ENCODE peak calls at places on chromosomes 7 and 10, in four cellular contexts. Z is B cell, N is nucleus accumbens, J is posterior cingulate gyrus. D is an unnamed sample.

GRCh38 chr10:28054211-28054888 is 55.5 kb upstream of the ODAD2 start:
- DNase-seq in Z (no peak), N (no peak), J (no peak), D (no peak)

GRCh38 chr7:116509982-116510579 is 10.5 kb downstream of the CAV2 start:
- DNase-seq in Z (no peak), N (no peak), J (no peak), D (no peak)

GRCh38 chr7:46369933-46370654 is 449.0 kb upstream of the IGFBP3 start:
- DNase-seq in Z (no peak), N (no peak), J (no peak), D (no peak)

GRCh38 chr10:31099664-31100063 is 68.0 kb upstream of the ZNF438 start:
- DNase-seq in Z (no peak), N (no peak), J (no peak), D (no peak)

GRCh38 chr10:4183761-4184261 is 398.8 kb upstream of the KLF6 start:
- DNase-seq in Z (no peak), N (no peak), J (no peak), D (no peak)

GRCh38 chr10:123760648-123761428 is 94.7 kb downstream of the GPR26 start:
- DNase-seq in Z (no peak), N (no peak), J (no peak), D (no peak)

GRCh38 chr7:107874605-107875446 is 16.2 kb upstream of the DLD start:
- DNase-seq in Z (peak), N (no peak), J (no peak), D (no peak)

GRCh38 chr10:58843760-58844159 is 331.1 kb downstream of the BICC1 start:
- DNase-seq in Z (no peak), N (no peak), J (no peak), D (no peak)

GRCh38 chr10:80596391-80597257 is 58.9 kb downstream of the SH2D4B start:
- DNase-seq in Z (no peak), N (no peak), J (no peak), D (peak)

GRCh38 chr7:131106681-131107342 is 220.9 kb upstream of the MKLN1 start:
- DNase-seq in Z (peak), N (no peak), J (no peak), D (no peak)

GRCh38 chr10:3131098-3131497 is 41.5 kb downstream of the PITRM1 start:
- DNase-seq in Z (no peak), N (no peak), J (no peak), D (no peak)

GRCh38 chr7:16646427-16647081 is 573 bp downstream of the BZW2 start:
- DNase-seq in Z (no peak), N (no peak), J (no peak), D (no peak)

GRCh38 chr10:8133146-8133545 is 78.7 kb downstream of the GATA3 start:
- DNase-seq in Z (no peak), N (no peak), J (no peak), D (no peak)

GRCh38 chr10:44958196-44958896 is 1.3 kb upstream of the RASSF4 start:
- DNase-seq in Z (no peak), N (no peak), J (no peak), D (no peak)

GRCh38 chr10:93413252-93413689 is 68.9 kb downstream of the MYOF start:
- DNase-seq in Z (no peak), N (no peak), J (no peak), D (no peak)

GRCh38 chr7:75737856-75738603 is 711 bp downstream of the HIP1 start:
- DNase-seq in Z (no peak), N (no peak), J (no peak), D (no peak)

GRCh38 chr10:85642082-85642420 is 724.5 kb downstream of the GRID1 start:
- DNase-seq in Z (no peak), N (no peak), J (no peak), D (no peak)

GRCh38 chr7:92527300-92528187 is 776 bp downstream of the PEX1 start:
- DNase-seq in Z (peak), N (no peak), J (no peak), D (peak)

GRCh38 chr10:27240891-27241639 is 468 bp upstream of the ACBD5 start:
- DNase-seq in Z (peak), N (no peak), J (no peak), D (no peak)

GRCh38 chr10:31647861-31648260 is 280.8 kb downstream of the ARHGAP12 start:
- DNase-seq in Z (no peak), N (no peak), J (no peak), D (no peak)

GRCh38 chr7:41886906-41887311 is 184.0 kb upstream of the INHBA start:
- DNase-seq in Z (no peak), N (no peak), J (no peak), D (no peak)

GRCh38 chr10:2278391-2278790 is 541.1 kb upstream of the ADARB2 start:
- DNase-seq in Z (no peak), N (no peak), J (no peak), D (no peak)

GRCh38 chr7:121195859-121196588 is 132.8 kb upstream of the WNT16 start:
- DNase-seq in Z (no peak), N (no peak), J (no peak), D (no peak)

GRCh38 chr7:151125835-151126481 is 39.7 kb downstream of the AGAP3 start:
- DNase-seq in Z (no peak), N (no peak), J (no peak), D (no peak)

GRCh38 chr10:17178006-17178405 is 23.5 kb downstream of the TRDMT1 start:
- DNase-seq in Z (no peak), N (no peak), J (no peak), D (no peak)

GRCh38 chr7:111789880-111790279 is 227.6 kb upstream of the IMMP2L start:
- DNase-seq in Z (no peak), N (no peak), J (no peak), D (no peak)

GRCh38 chr10:71638087-71638576 is 81.4 kb downstream of the C10orf105 start:
- DNase-seq in Z (no peak), N (no peak), J (no peak), D (no peak)

GRCh38 chr10:62842983-62843382 is 26.8 kb upstream of the EGR2 start:
- DNase-seq in Z (no peak), N (no peak), J (no peak), D (no peak)

GRCh38 chr10:123571978-123572377 is 94.2 kb upstream of the GPR26 start:
- DNase-seq in Z (no peak), N (no peak), J (no peak), D (no peak)

D was measured in GM12891.